ENCODE peak calls at places on chromosomes 12 and 14, in four cellular contexts. One of them, this sample, is unnamed.

GRCh38 chr12:14148489-14149240 is 167.3 kb upstream of the GRIN2B start:
- DNase-seq in A549: no peak
- DNase-seq in fibroblast of the aortic adventitia: no peak
- DNase-seq in heart right ventricle: no peak
- DNase-seq in this sample: no peak

GRCh38 chr14:100898935-100899840 is 4.3 kb downstream of the RTL1 start:
- DNase-seq in fibroblast of the aortic adventitia: no peak
- DNase-seq in A549: no peak
- DNase-seq in heart right ventricle: no peak
- DNase-seq in this sample: no peak

GRCh38 chr12:57899010-57899662 is 42.2 kb upstream of the ATP23 start:
- DNase-seq in fibroblast of the aortic adventitia: peak; percentile 77
- DNase-seq in heart right ventricle: peak; percentile 43
- DNase-seq in A549: no peak
- DNase-seq in this sample: peak; percentile 45

GRCh38 chr14:80978403-80978802 is 23.0 kb downstream of the TSHR start:
- DNase-seq in fibroblast of the aortic adventitia: no peak
- DNase-seq in A549: no peak
- DNase-seq in heart right ventricle: no peak
- DNase-seq in this sample: no peak

GRCh38 chr14:88468396-88468795 is 82.9 kb downstream of the SPATA7 start:
- DNase-seq in fibroblast of the aortic adventitia: peak; percentile 66
- DNase-seq in heart right ventricle: no peak
- DNase-seq in A549: no peak
- DNase-seq in this sample: peak; percentile 69

GRCh38 chr14:102015771-102016170 is 51.4 kb downstream of the DYNC1H1 start:
- DNase-seq in A549: no peak
- DNase-seq in fibroblast of the aortic adventitia: no peak
- DNase-seq in heart right ventricle: no peak
- DNase-seq in this sample: no peak

GRCh38 chr12:103626498-103626897 is 39.4 kb downstream of the STAB2 start:
- DNase-seq in A549: peak; percentile 67
- DNase-seq in fibroblast of the aortic adventitia: no peak
- DNase-seq in heart right ventricle: peak; percentile 43
- DNase-seq in this sample: peak; percentile 41

GRCh38 chr12:112514926-112515642 is 96.3 kb downstream of the PTPN11 start:
- DNase-seq in fibroblast of the aortic adventitia: no peak
- DNase-seq in heart right ventricle: no peak
- DNase-seq in A549: no peak
- DNase-seq in this sample: peak; percentile 10

GRCh38 chr12:32981139-32981538 is 84.6 kb upstream of the PKP2 start:
- DNase-seq in A549: no peak
- DNase-seq in heart right ventricle: no peak
- DNase-seq in fibroblast of the aortic adventitia: no peak
- DNase-seq in this sample: no peak

GRCh38 chr12:85923767-85924331 is 49.8 kb downstream of the NTS start:
- DNase-seq in heart right ventricle: no peak
- DNase-seq in fibroblast of the aortic adventitia: peak; percentile 78
- DNase-seq in A549: no peak
- DNase-seq in this sample: peak; percentile 34

GRCh38 chr14:69769623-69770022 is 2.7 kb downstream of the SRSF5 start:
- DNase-seq in A549: no peak
- DNase-seq in heart right ventricle: no peak
- DNase-seq in fibroblast of the aortic adventitia: no peak
- DNase-seq in this sample: no peak
- H3K4me3 ChIP-seq in A549: no peak overlapping the region
- H3K4me3 ChIP-seq in heart right ventricle: peak overlapping the region; percentile 84
- H3K4me3 ChIP-seq in fibroblast of the aortic adventitia: no peak overlapping the region
- H3K4me3 ChIP-seq in this sample: no peak overlapping the region

GRCh38 chr14:106210650-106211049 is 684.3 kb downstream of the TMEM121 start:
- DNase-seq in fibroblast of the aortic adventitia: no peak
- DNase-seq in heart right ventricle: no peak
- DNase-seq in A549: no peak
- DNase-seq in this sample: no peak
- TF ChIP-seq CTCF in fibroblast of the aortic adventitia: no peak
- TF ChIP-seq CTCF in heart right ventricle: no peak
- TF ChIP-seq CTCF in A549: no peak
- TF ChIP-seq CTCF in this sample: no peak

GRCh38 chr12:11758838-11759509 is 109.5 kb downstream of the ETV6 start:
- DNase-seq in fibroblast of the aortic adventitia: peak; percentile 53
- DNase-seq in heart right ventricle: no peak
- DNase-seq in A549: no peak
- DNase-seq in this sample: peak; percentile 78

GRCh38 chr12:11757095-11757494 is 107.6 kb downstream of the ETV6 start:
- DNase-seq in fibroblast of the aortic adventitia: no peak
- DNase-seq in A549: no peak
- DNase-seq in heart right ventricle: no peak
- DNase-seq in this sample: no peak

GRCh38 chr12:11756523-11756922 is 107.0 kb downstream of the ETV6 start:
- DNase-seq in A549: no peak
- DNase-seq in fibroblast of the aortic adventitia: no peak
- DNase-seq in heart right ventricle: no peak
- DNase-seq in this sample: no peak

GRCh38 chr12:11758087-11758837 is 108.8 kb downstream of the ETV6 start:
- DNase-seq in A549: no peak
- DNase-seq in heart right ventricle: no peak
- DNase-seq in fibroblast of the aortic adventitia: no peak
- DNase-seq in this sample: no peak

GRCh38 chr12:11757531-11757930 is 108.1 kb downstream of the ETV6 start:
- DNase-seq in A549: no peak
- DNase-seq in heart right ventricle: no peak
- DNase-seq in fibroblast of the aortic adventitia: no peak
- DNase-seq in this sample: no peak
- H3K4me3 ChIP-seq in A549: no peak overlapping the region
- H3K4me3 ChIP-seq in heart right ventricle: no peak overlapping the region
- H3K4me3 ChIP-seq in fibroblast of the aortic adventitia: no peak overlapping the region
- H3K4me3 ChIP-seq in this sample: no peak overlapping the region

GRCh38 chr12:121233628-121234020 is 23.7 kb downstream of the P2RX4 start:
- DNase-seq in fibroblast of the aortic adventitia: no peak
- DNase-seq in heart right ventricle: no peak
- DNase-seq in A549: no peak
- DNase-seq in this sample: no peak

GRCh38 chr12:121232163-121232562 is 22.2 kb downstream of the P2RX4 start:
- DNase-seq in heart right ventricle: no peak
- DNase-seq in fibroblast of the aortic adventitia: no peak
- DNase-seq in A549: no peak
- DNase-seq in this sample: no peak

GRCh38 chr12:121230538-121230907 is 20.6 kb downstream of the P2RX4 start:
- DNase-seq in A549: no peak
- DNase-seq in heart right ventricle: no peak
- DNase-seq in fibroblast of the aortic adventitia: no peak
- DNase-seq in this sample: no peak

GRCh38 chr12:121228919-121229650 is 19.2 kb downstream of the P2RX4 start:
- DNase-seq in heart right ventricle: no peak
- DNase-seq in fibroblast of the aortic adventitia: no peak
- DNase-seq in A549: no peak
- DNase-seq in this sample: no peak

DNA sequence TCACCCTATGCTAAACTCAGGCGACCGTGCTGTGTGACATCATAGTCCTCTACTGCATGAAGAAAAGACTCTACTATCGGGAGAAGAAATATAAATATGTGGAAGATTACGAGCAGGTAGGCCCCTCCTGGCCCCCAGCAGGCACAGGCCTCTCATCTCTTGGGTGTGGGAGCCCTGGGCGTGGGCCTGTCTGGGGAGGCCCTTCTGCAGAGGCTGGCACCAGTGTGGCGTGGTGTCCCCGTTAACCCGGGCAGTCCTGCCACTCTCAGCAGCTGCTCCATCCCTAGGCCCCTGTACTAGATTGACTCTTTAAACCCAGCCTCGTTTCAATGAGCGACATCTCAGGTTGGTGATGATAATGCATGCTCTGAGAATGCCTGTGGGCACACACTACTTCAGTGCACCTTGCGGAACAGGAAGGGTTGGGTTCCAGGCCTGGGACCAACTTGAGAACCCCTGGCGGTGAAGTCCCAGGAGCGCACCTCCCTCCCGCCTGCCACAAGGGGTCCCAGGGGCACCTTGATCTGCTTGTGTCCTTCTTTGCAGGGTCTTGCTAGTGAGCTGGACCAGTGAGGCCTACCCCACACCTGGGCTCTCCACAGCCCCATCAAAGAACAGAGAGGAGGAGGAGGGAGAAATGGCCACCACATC is 23.2 kb downstream of the P2RX4 start:
- DNase-seq in A549: no peak
- DNase-seq in fibroblast of the aortic adventitia: no peak
- DNase-seq in heart right ventricle: no peak
- DNase-seq in this sample: no peak
- TF ChIP-seq CTCF in A549: no peak
- TF ChIP-seq CTCF in fibroblast of the aortic adventitia: no peak
- TF ChIP-seq CTCF in heart right ventricle: no peak
- TF ChIP-seq CTCF in this sample: no peak

GRCh38 chr12:102481705-102482104 is 1.3 kb upstream of the IGF1 start:
- DNase-seq in A549: no peak
- DNase-seq in fibroblast of the aortic adventitia: no peak
- DNase-seq in heart right ventricle: no peak
- DNase-seq in this sample: no peak

GRCh38 chr12:102479984-102480383 is 379 bp downstream of the IGF1 start:
- DNase-seq in heart right ventricle: no peak
- DNase-seq in A549: no peak
- DNase-seq in fibroblast of the aortic adventitia: no peak
- DNase-seq in this sample: no peak

GRCh38 chr12:102479099-102479887 is 1.1 kb downstream of the IGF1 start:
- DNase-seq in fibroblast of the aortic adventitia: no peak
- DNase-seq in A549: no peak
- DNase-seq in heart right ventricle: no peak
- DNase-seq in this sample: peak; percentile 36

GRCh38 chr12:102480401-102480800 is at the start of gene IGF1:
- DNase-seq in heart right ventricle: no peak
- DNase-seq in fibroblast of the aortic adventitia: peak; percentile 70
- DNase-seq in A549: no peak
- DNase-seq in this sample: peak; percentile 82

DNA sequence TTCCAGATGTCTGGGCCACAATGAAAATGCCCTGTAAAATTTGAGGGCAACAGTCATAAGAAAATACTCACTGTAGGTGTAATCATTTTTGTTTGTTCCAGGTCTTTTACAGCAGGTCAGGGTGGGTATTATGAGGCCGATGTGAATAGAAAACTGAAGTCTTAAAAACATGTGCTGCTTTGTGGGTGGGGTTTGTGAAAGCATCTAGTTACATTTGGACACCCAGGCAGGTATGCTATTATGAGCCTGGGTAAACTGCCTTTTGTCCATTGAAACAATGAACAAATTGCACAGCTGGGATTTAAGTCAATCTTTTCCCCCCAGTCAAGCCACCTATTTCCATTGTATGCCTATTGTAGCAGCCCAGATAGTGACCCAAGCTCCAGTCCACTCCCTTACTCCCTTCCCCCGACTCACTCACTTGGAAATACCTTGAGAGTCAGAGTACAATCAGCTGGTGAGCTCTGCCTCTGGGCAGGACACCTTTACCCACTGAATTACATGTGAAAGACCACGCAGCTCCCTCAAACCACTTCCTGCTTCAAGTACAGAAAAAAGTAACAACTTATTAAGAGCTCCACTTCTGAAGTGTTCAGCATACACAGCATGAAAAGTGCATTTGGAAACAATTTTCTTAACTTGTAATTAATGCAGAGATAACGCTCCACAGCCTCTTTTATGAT is 1.8 kb downstream of the IGF1 start:
- DNase-seq in fibroblast of the aortic adventitia: no peak
- DNase-seq in A549: no peak
- DNase-seq in heart right ventricle: no peak
- DNase-seq in this sample: no peak
- H3K4me3 ChIP-seq in fibroblast of the aortic adventitia: no peak overlapping the region
- H3K4me3 ChIP-seq in A549: no peak overlapping the region
- H3K4me3 ChIP-seq in heart right ventricle: peak overlapping the region; percentile 48
- H3K4me3 ChIP-seq in this sample: peak overlapping the region; percentile 39

GRCh38 chr12:13046914-13047472 is 2.8 kb downstream of the FAM234B start:
- DNase-seq in fibroblast of the aortic adventitia: no peak
- DNase-seq in A549: no peak
- DNase-seq in heart right ventricle: no peak
- DNase-seq in this sample: no peak
- TF ChIP-seq CTCF in fibroblast of the aortic adventitia: no peak
- TF ChIP-seq CTCF in A549: no peak
- TF ChIP-seq CTCF in heart right ventricle: no peak
- TF ChIP-seq CTCF in this sample: no peak

GRCh38 chr12:25009511-25010092 is 60.7 kb upstream of the BCAT1 start:
- DNase-seq in heart right ventricle: no peak
- DNase-seq in fibroblast of the aortic adventitia: no peak
- DNase-seq in A549: no peak
- DNase-seq in this sample: no peak
- H3K4me3 ChIP-seq in heart right ventricle: no peak overlapping the region
- H3K4me3 ChIP-seq in fibroblast of the aortic adventitia: no peak overlapping the region
- H3K4me3 ChIP-seq in A549: no peak overlapping the region
- H3K4me3 ChIP-seq in this sample: no peak overlapping the region

DNA sequence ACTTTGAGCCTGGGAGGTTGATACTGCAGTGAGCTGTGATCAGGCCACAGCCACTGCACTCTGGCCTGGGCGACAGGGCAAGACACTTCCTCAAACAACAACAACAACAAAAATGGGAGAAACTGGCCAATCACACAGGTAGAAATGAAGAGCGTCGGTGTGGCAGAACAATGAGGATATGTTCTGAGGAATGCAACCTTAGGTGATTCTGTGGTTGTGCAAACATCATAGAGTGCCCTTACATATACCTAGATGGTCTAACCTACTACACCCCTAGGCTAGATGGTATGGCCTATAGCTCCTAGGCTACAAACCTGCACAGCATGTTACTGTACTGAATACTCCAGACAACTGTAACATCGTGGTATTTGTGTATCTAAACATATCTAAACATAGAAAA is 3.7 kb upstream of the PRDM4 start:
- DNase-seq in A549: no peak
- DNase-seq in heart right ventricle: no peak
- DNase-seq in fibroblast of the aortic adventitia: no peak
- DNase-seq in this sample: no peak
- TF ChIP-seq CTCF in A549: no peak
- TF ChIP-seq CTCF in heart right ventricle: no peak
- TF ChIP-seq CTCF in fibroblast of the aortic adventitia: no peak
- TF ChIP-seq CTCF in this sample: no peak

GRCh38 chr14:76067536-76067935 is 82.0 kb downstream of the IFT43 start:
- DNase-seq in fibroblast of the aortic adventitia: no peak
- DNase-seq in A549: no peak
- DNase-seq in heart right ventricle: no peak
- DNase-seq in this sample: peak; percentile 44

GRCh38 chr14:76065519-76065918 is 80.0 kb downstream of the IFT43 start:
- DNase-seq in heart right ventricle: no peak
- DNase-seq in A549: no peak
- DNase-seq in fibroblast of the aortic adventitia: no peak
- DNase-seq in this sample: no peak
- H3K4me3 ChIP-seq in heart right ventricle: no peak overlapping the region
- H3K4me3 ChIP-seq in A549: no peak overlapping the region
- H3K4me3 ChIP-seq in fibroblast of the aortic adventitia: no peak overlapping the region
- H3K4me3 ChIP-seq in this sample: no peak overlapping the region

DNA sequence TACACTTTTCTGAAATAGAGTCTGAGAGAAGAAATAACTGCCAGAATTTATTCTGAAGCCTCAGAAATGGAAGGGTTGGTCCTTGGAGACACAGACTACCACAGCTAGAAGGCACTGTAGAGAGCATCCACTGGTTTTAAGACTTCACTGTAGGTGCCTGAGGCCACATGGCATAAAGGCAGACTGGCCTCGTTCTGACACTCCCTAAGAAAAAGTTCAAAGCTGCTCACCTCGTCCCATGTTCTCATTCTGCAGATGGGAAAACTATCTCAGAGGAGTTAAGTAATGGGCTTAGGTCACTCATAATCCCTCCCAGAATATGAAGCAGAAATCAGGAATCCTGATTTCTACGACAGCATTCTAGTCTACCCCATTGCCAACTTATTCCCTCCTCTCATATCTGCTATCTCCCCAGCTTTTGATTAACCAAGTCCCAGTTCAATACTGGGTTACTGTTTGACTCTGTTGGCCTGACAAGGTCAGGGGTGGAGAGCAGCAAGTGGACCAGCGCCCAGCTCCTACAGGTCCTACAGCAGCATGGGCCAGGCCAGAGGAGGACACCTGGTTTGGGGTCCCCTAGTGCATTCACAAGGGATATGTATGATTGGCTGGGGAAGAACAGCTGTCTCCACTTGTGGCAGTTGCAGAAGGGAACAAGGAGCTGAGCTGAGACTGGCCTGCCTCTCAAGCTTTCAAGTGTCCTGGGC is 3.7 kb downstream of the ITGA5 start:
- DNase-seq in heart right ventricle: no peak
- DNase-seq in A549: no peak
- DNase-seq in fibroblast of the aortic adventitia: no peak
- DNase-seq in this sample: no peak
- TF ChIP-seq CTCF in heart right ventricle: no peak
- TF ChIP-seq CTCF in A549: no peak
- TF ChIP-seq CTCF in fibroblast of the aortic adventitia: peak; percentile 9
- TF ChIP-seq CTCF in this sample: no peak